ENCODE peak calls at places on chromosomes 12 and 14, in ten cellular contexts. K is mucosa of descending colon; Z is NCI-H1417; T is ELF-1; X is colonic mucosa; Y is Caco-2; L is stimulated activated CD4-positive, alpha-beta T cell treated with anti-CD3 and anti-CD28 coated beads, Interleukin-1b, Interleukin-23, amount 100 ng/mL, for 24 hours; V is BE2C; N is NCI-H345; H is cardiac muscle cell. E is an unnamed sample.
A peak's percentile ranks its signal among the peaks of the same experiment; 100 is the strongest.

GRCh38 chr14:63342381-63342780 is 23.6 kb upstream of the GPHB5 start:
- DNase-seq in K (no peak), Z (peak; percentile 59), T (no peak), X (no peak), Y (no peak), L (no peak), V (no peak), N (peak; percentile 70), H (no peak), E (no peak)

GRCh38 chr14:103056322-103057027 is 874 bp downstream of the CDC42BPB start:
- DNase-seq in K (peak; percentile 82), Z (peak; percentile 20), T (no peak), X (peak; percentile 79), Y (peak; percentile 64), L (no peak), V (peak; percentile 91), N (peak; percentile 69), H (peak; percentile 70), E (no peak)

GRCh38 chr14:93033983-93034670 is 81.6 kb downstream of the ITPK1 start:
- DNase-seq in K (no peak), Z (no peak), T (no peak), X (no peak), Y (no peak), L (no peak), V (peak; percentile 62), N (no peak), H (peak; percentile 51), E (no peak)

GRCh38 chr12:122830517-122831214 is 4.6 kb upstream of the HIP1R start:
- DNase-seq in K (no peak), Z (no peak), T (peak; percentile 34), X (peak; percentile 56), Y (peak; percentile 39), L (no peak), V (no peak), N (no peak), H (no peak), E (no peak)

GRCh38 chr12:51482808-51483532 is 58.3 kb downstream of the SLC4A8 start:
- DNase-seq in K (no peak), Z (no peak), T (no peak), X (no peak), Y (no peak), L (no peak), V (no peak), N (no peak), H (no peak), E (no peak)

GRCh38 chr12:88401153-88401552 is 179.1 kb downstream of the KITLG start:
- DNase-seq in K (no peak), Z (no peak), T (no peak), X (no peak), Y (no peak), L (no peak), V (no peak), N (no peak), H (no peak), E (no peak)

GRCh38 chr14:102498005-102498677 is 11.4 kb downstream of the ANKRD9 start:
- DNase-seq in K (peak; percentile 72), Z (no peak), T (peak; percentile 57), X (no peak), Y (no peak), L (no peak), V (peak; percentile 64), N (no peak), H (no peak), E (no peak)

GRCh38 chr12:27083861-27084271 is 1.5 kb upstream of the C12orf71 start:
- DNase-seq in K (no peak), Z (no peak), T (peak; percentile 10), X (no peak), Y (no peak), L (no peak), V (no peak), N (no peak), H (no peak), E (no peak)

GRCh38 chr12:113070117-113070906 is 13.8 kb downstream of the DTX1 start:
- DNase-seq in K (peak; percentile 48), Z (no peak), T (no peak), X (peak; percentile 44), Y (no peak), L (no peak), V (no peak), N (no peak), H (no peak), E (no peak)

GRCh38 chr14:105500036-105500725 is 9.1 kb downstream of the TEDC1 start:
- DNase-seq in K (peak; percentile 19), Z (no peak), T (no peak), X (no peak), Y (no peak), L (no peak), V (no peak), N (no peak), H (no peak), E (no peak)

GRCh38 chr12:110546339-110546738 is 36.8 kb downstream of the PPTC7 start:
- DNase-seq in K (no peak), Z (no peak), T (no peak), X (no peak), Y (no peak), L (no peak), V (no peak), N (no peak), H (no peak), E (no peak)

GRCh38 chr14:63899953-63900352 is 47.1 kb downstream of the SYNE2 start:
- DNase-seq in K (no peak), Z (no peak), T (no peak), X (no peak), Y (no peak), L (no peak), V (no peak), N (no peak), H (no peak), E (no peak)

GRCh38 chr14:67820428-67820881 is 876 bp downstream of the RAD51B start:
- DNase-seq in K (no peak), Z (peak; percentile 14), T (peak; percentile 46), X (peak; percentile 67), Y (peak; percentile 52), L (no peak), V (no peak), N (peak; percentile 16), H (no peak), E (peak; percentile 39)

GRCh38 chr12:52735816-52736632 is 32.7 kb upstream of the KRT77 start:
- DNase-seq in K (no peak), Z (no peak), T (no peak), X (no peak), Y (no peak), L (no peak), V (no peak), N (no peak), H (no peak), E (no peak)

GRCh38 chr12:81992461-81992860 is 233.3 kb upstream of the PPFIA2 start:
- DNase-seq in K (no peak), Z (no peak), T (peak; percentile 6), X (no peak), Y (peak; percentile 48), L (no peak), V (no peak), N (peak; percentile 9), H (peak; percentile 48), E (no peak)

GRCh38 chr12:56878010-56878339 is 56.2 kb downstream of the SDR9C7 start:
- DNase-seq in K (no peak), Z (no peak), T (no peak), X (no peak), Y (no peak), L (no peak), V (no peak), N (no peak), H (no peak), E (no peak)

GRCh38 chr12:65881348-65881961 is 57.2 kb downstream of the HMGA2 start:
- DNase-seq in K (no peak), Z (no peak), T (peak; percentile 86), X (no peak), Y (no peak), L (no peak), V (no peak), N (no peak), H (no peak), E (no peak)

GRCh38 chr12:108392284-108392683 is 53.2 kb upstream of the CMKLR1 start:
- DNase-seq in K (no peak), Z (no peak), T (no peak), X (no peak), Y (no peak), L (no peak), V (peak; percentile 35), N (no peak), H (no peak), E (no peak)

GRCh38 chr12:102399653-102400052 is 80.7 kb downstream of the IGF1 start:
- DNase-seq in K (no peak), Z (no peak), T (no peak), X (no peak), Y (no peak), L (no peak), V (no peak), N (no peak), H (no peak), E (no peak)

E was measured in Panc1.